ENCODE peak calls at places on chromosomes 16 and 17, in ten cellular contexts. J is activated T-cell treated with anti-CD3 and anti-CD28 coated beads for 1 hour, P is posterior vena cava, L is T-helper 2 cell, Z is right lobe of liver, I is BJ, R is uterus, S is mucosa of gallbladder, T is cardiac fibroblast, F is endodermal cell. B is an unnamed sample.

GRCh38 chr17:50944054-50944901 is 78.1 kb upstream of the TOB1 start:
- DNase-seq in J (peak), P (peak), L (peak), Z (peak), I (no peak), R (peak), S (peak), T (peak), F (peak), B (peak)

GRCh38 chr17:51150932-51151331 is 2.4 kb upstream of the NME1 start:
- DNase-seq in J (no peak), P (no peak), L (no peak), Z (no peak), I (no peak), R (no peak), S (no peak), T (no peak), F (no peak), B (no peak)

GRCh38 chr16:71929048-71929447 is 33.7 kb downstream of the IST1 start:
- DNase-seq in J (no peak), P (no peak), L (no peak), Z (no peak), I (peak), R (no peak), S (no peak), T (peak), F (no peak), B (peak)

GRCh38 chr16:30018731-30019158 is 4.3 kb upstream of the C16orf92 start:
- DNase-seq in J (no peak), P (no peak), L (no peak), Z (no peak), I (no peak), R (no peak), S (no peak), T (no peak), F (no peak), B (no peak)

GRCh38 chr17:29379084-29379811 is 10.9 kb upstream of the TAOK1 start:
- DNase-seq in J (no peak), P (no peak), L (no peak), Z (no peak), I (no peak), R (no peak), S (no peak), T (no peak), F (no peak), B (peak)

GRCh38 chr16:49628148-49628547 is 227.8 kb downstream of the ZNF423 start:
- DNase-seq in J (no peak), P (no peak), L (no peak), Z (no peak), I (no peak), R (no peak), S (no peak), T (no peak), F (peak), B (no peak)

GRCh38 chr16:49755291-49755611 is 100.7 kb downstream of the ZNF423 start:
- DNase-seq in J (no peak), P (no peak), L (no peak), Z (no peak), I (no peak), R (peak), S (peak), T (peak), F (no peak), B (peak)

GRCh38 chr17:72100445-72100844 is 20.4 kb upstream of the SOX9 start:
- DNase-seq in J (no peak), P (no peak), L (no peak), Z (no peak), I (no peak), R (no peak), S (peak), T (no peak), F (no peak), B (no peak)

GRCh38 chr17:3008336-3009279 is 54.8 kb downstream of the OR1D5 start:
- DNase-seq in J (no peak), P (peak), L (no peak), Z (no peak), I (no peak), R (no peak), S (no peak), T (no peak), F (peak), B (no peak)

GRCh38 chr16:2980227-2981176 is at the start of gene PKMYT1:
- DNase-seq in J (peak), P (peak), L (peak), Z (peak), I (peak), R (peak), S (peak), T (peak), F (peak), B (peak)

GRCh38 chr16:48277158-48277557 is 29.8 kb upstream of the ABCC11 start:
- DNase-seq in J (no peak), P (no peak), L (no peak), Z (no peak), I (no peak), R (no peak), S (peak), T (no peak), F (no peak), B (no peak)

GRCh38 chr16:20938426-20938825 is 37.9 kb downstream of the LYRM1 start:
- DNase-seq in J (no peak), P (no peak), L (no peak), Z (no peak), I (no peak), R (no peak), S (no peak), T (peak), F (no peak), B (no peak)

GRCh38 chr17:40364121-40364861 is at the start of gene GJD3:
- DNase-seq in J (no peak), P (peak), L (no peak), Z (no peak), I (no peak), R (no peak), S (no peak), T (no peak), F (peak), B (no peak)

GRCh38 chr16:12146966-12147365 is 170.4 kb downstream of the SNX29 start:
- DNase-seq in J (no peak), P (no peak), L (no peak), Z (no peak), I (no peak), R (no peak), S (no peak), T (no peak), F (no peak), B (no peak)